ENCODE peak calls at places on chromosomes 7 and 10, in nine cellular contexts. One of them, this sample, is unnamed.

GRCh38 chr10:2019803-2020202 is 282.5 kb upstream of the ADARB2 start:
- DNase-seq in NT2/D1: no peak
- DNase-seq in neural crest cell: no peak
- DNase-seq in left ventricle myocardium inferior: no peak
- DNase-seq in AG09309: no peak
- DNase-seq in HEK293T: no peak
- DNase-seq in upper lobe of right lung: no peak
- DNase-seq in H7: no peak
- DNase-seq in endodermal cell: no peak
- DNase-seq in this sample: no peak

GRCh38 chr7:97179454-97180104 is 62.1 kb downstream of the SDHAF3 start:
- DNase-seq in NT2/D1: peak
- DNase-seq in neural crest cell: peak
- DNase-seq in left ventricle myocardium inferior: no peak
- DNase-seq in AG09309: peak
- DNase-seq in HEK293T: peak
- DNase-seq in upper lobe of right lung: no peak
- DNase-seq in H7: peak
- DNase-seq in endodermal cell: peak
- DNase-seq in this sample: peak

GRCh38 chr10:30840386-30841074 is 191.1 kb downstream of the ZNF438 start:
- DNase-seq in NT2/D1: no peak
- DNase-seq in neural crest cell: no peak
- DNase-seq in left ventricle myocardium inferior: no peak
- DNase-seq in AG09309: no peak
- DNase-seq in HEK293T: no peak
- DNase-seq in upper lobe of right lung: no peak
- DNase-seq in H7: peak
- DNase-seq in endodermal cell: no peak
- DNase-seq in this sample: no peak

GRCh38 chr10:88127266-88127665 is 263.8 kb downstream of the PTEN start:
- DNase-seq in NT2/D1: no peak
- DNase-seq in neural crest cell: no peak
- DNase-seq in left ventricle myocardium inferior: no peak
- DNase-seq in AG09309: no peak
- DNase-seq in HEK293T: no peak
- DNase-seq in upper lobe of right lung: no peak
- DNase-seq in H7: no peak
- DNase-seq in endodermal cell: no peak
- DNase-seq in this sample: no peak

GRCh38 chr10:110376021-110376773 is 71.5 kb upstream of the SMNDC1 start:
- DNase-seq in NT2/D1: no peak
- DNase-seq in neural crest cell: no peak
- DNase-seq in left ventricle myocardium inferior: peak
- DNase-seq in AG09309: no peak
- DNase-seq in HEK293T: no peak
- DNase-seq in upper lobe of right lung: peak
- DNase-seq in H7: no peak
- DNase-seq in endodermal cell: no peak
- DNase-seq in this sample: no peak

GRCh38 chr7:120089968-120090367 is 183.0 kb upstream of the KCND2 start:
- DNase-seq in NT2/D1: no peak
- DNase-seq in neural crest cell: no peak
- DNase-seq in left ventricle myocardium inferior: no peak
- DNase-seq in AG09309: no peak
- DNase-seq in HEK293T: peak
- DNase-seq in upper lobe of right lung: no peak
- DNase-seq in H7: no peak
- DNase-seq in endodermal cell: peak
- DNase-seq in this sample: peak

GRCh38 chr7:22865607-22865970 is 42.9 kb upstream of the TOMM7 start:
- DNase-seq in NT2/D1: no peak
- DNase-seq in neural crest cell: no peak
- DNase-seq in left ventricle myocardium inferior: no peak
- DNase-seq in AG09309: no peak
- DNase-seq in HEK293T: no peak
- DNase-seq in upper lobe of right lung: no peak
- DNase-seq in H7: no peak
- DNase-seq in endodermal cell: no peak
- DNase-seq in this sample: no peak

GRCh38 chr7:158317238-158318205 is 270.1 kb downstream of the PTPRN2 start:
- DNase-seq in NT2/D1: peak
- DNase-seq in neural crest cell: peak
- DNase-seq in left ventricle myocardium inferior: no peak
- DNase-seq in AG09309: no peak
- DNase-seq in HEK293T: no peak
- DNase-seq in upper lobe of right lung: no peak
- DNase-seq in H7: peak
- DNase-seq in endodermal cell: peak
- DNase-seq in this sample: no peak

GRCh38 chr7:107980671-107981190 is 22.2 kb downstream of the LAMB1 start:
- DNase-seq in NT2/D1: no peak
- DNase-seq in neural crest cell: no peak
- DNase-seq in left ventricle myocardium inferior: no peak
- DNase-seq in AG09309: no peak
- DNase-seq in HEK293T: no peak
- DNase-seq in upper lobe of right lung: no peak
- DNase-seq in H7: no peak
- DNase-seq in endodermal cell: no peak
- DNase-seq in this sample: peak

GRCh38 chr7:157580324-157580723 is 243.5 kb downstream of the DNAJB6 start:
- DNase-seq in NT2/D1: no peak
- DNase-seq in neural crest cell: no peak
- DNase-seq in left ventricle myocardium inferior: no peak
- DNase-seq in AG09309: no peak
- DNase-seq in HEK293T: no peak
- DNase-seq in upper lobe of right lung: peak
- DNase-seq in H7: no peak
- DNase-seq in endodermal cell: no peak
- DNase-seq in this sample: peak

GRCh38 chr7:139526578-139527544 is 3.4 kb downstream of the CLEC2L start:
- DNase-seq in NT2/D1: no peak
- DNase-seq in neural crest cell: no peak
- DNase-seq in left ventricle myocardium inferior: no peak
- DNase-seq in AG09309: peak
- DNase-seq in HEK293T: no peak
- DNase-seq in upper lobe of right lung: no peak
- DNase-seq in H7: no peak
- DNase-seq in endodermal cell: no peak
- DNase-seq in this sample: no peak

GRCh38 chr10:114517681-114518250 is 113.5 kb upstream of the AFAP1L2 start:
- DNase-seq in NT2/D1: no peak
- DNase-seq in neural crest cell: no peak
- DNase-seq in left ventricle myocardium inferior: no peak
- DNase-seq in AG09309: no peak
- DNase-seq in HEK293T: no peak
- DNase-seq in upper lobe of right lung: no peak
- DNase-seq in H7: no peak
- DNase-seq in endodermal cell: no peak
- DNase-seq in this sample: no peak

GRCh38 chr10:84783386-84783785 is 455.0 kb downstream of the CCSER2 start:
- DNase-seq in NT2/D1: peak
- DNase-seq in neural crest cell: peak
- DNase-seq in left ventricle myocardium inferior: no peak
- DNase-seq in AG09309: no peak
- DNase-seq in HEK293T: peak
- DNase-seq in upper lobe of right lung: no peak
- DNase-seq in H7: peak
- DNase-seq in endodermal cell: peak
- DNase-seq in this sample: no peak

GRCh38 chr7:46386428-46387399 is 465.6 kb upstream of the IGFBP3 start:
- DNase-seq in NT2/D1: no peak
- DNase-seq in neural crest cell: no peak
- DNase-seq in left ventricle myocardium inferior: no peak
- DNase-seq in AG09309: no peak
- DNase-seq in HEK293T: no peak
- DNase-seq in upper lobe of right lung: no peak
- DNase-seq in H7: no peak
- DNase-seq in endodermal cell: no peak
- DNase-seq in this sample: no peak

GRCh38 chr7:1560620-1561031 is 4.6 kb upstream of the TMEM184A start:
- DNase-seq in NT2/D1: no peak
- DNase-seq in neural crest cell: no peak
- DNase-seq in left ventricle myocardium inferior: no peak
- DNase-seq in AG09309: no peak
- DNase-seq in HEK293T: no peak
- DNase-seq in upper lobe of right lung: no peak
- DNase-seq in H7: peak
- DNase-seq in endodermal cell: no peak
- DNase-seq in this sample: no peak

GRCh38 chr7:128022631-128023532 is 8.4 kb downstream of the LRRC4 start:
- DNase-seq in NT2/D1: no peak
- DNase-seq in neural crest cell: no peak
- DNase-seq in left ventricle myocardium inferior: no peak
- DNase-seq in AG09309: peak
- DNase-seq in HEK293T: no peak
- DNase-seq in upper lobe of right lung: no peak
- DNase-seq in H7: no peak
- DNase-seq in endodermal cell: no peak
- DNase-seq in this sample: no peak

GRCh38 chr10:118405933-118406332 is 63.8 kb upstream of the FAM204A start:
- DNase-seq in NT2/D1: no peak
- DNase-seq in neural crest cell: no peak
- DNase-seq in left ventricle myocardium inferior: no peak
- DNase-seq in AG09309: no peak
- DNase-seq in HEK293T: no peak
- DNase-seq in upper lobe of right lung: no peak
- DNase-seq in H7: no peak
- DNase-seq in endodermal cell: no peak
- DNase-seq in this sample: no peak

GRCh38 chr10:79463578-79464496 is 18.4 kb upstream of the ZCCHC24 start:
- DNase-seq in NT2/D1: no peak
- DNase-seq in neural crest cell: no peak
- DNase-seq in left ventricle myocardium inferior: no peak
- DNase-seq in AG09309: no peak
- DNase-seq in HEK293T: no peak
- DNase-seq in upper lobe of right lung: no peak
- DNase-seq in H7: no peak
- DNase-seq in endodermal cell: no peak
- DNase-seq in this sample: no peak

GRCh38 chr7:140876519-140877248 is 48.0 kb downstream of the BRAF start:
- DNase-seq in NT2/D1: no peak
- DNase-seq in neural crest cell: no peak
- DNase-seq in left ventricle myocardium inferior: no peak
- DNase-seq in AG09309: peak
- DNase-seq in HEK293T: no peak
- DNase-seq in upper lobe of right lung: no peak
- DNase-seq in H7: no peak
- DNase-seq in endodermal cell: no peak
- DNase-seq in this sample: peak

GRCh38 chr7:150860978-150861295 is 8.6 kb downstream of the AOC1 start:
- DNase-seq in NT2/D1: no peak
- DNase-seq in neural crest cell: no peak
- DNase-seq in left ventricle myocardium inferior: no peak
- DNase-seq in AG09309: no peak
- DNase-seq in HEK293T: no peak
- DNase-seq in upper lobe of right lung: no peak
- DNase-seq in H7: peak
- DNase-seq in endodermal cell: peak
- DNase-seq in this sample: no peak

GRCh38 chr7:19112290-19113000 is 5.0 kb downstream of the TWIST1 start:
- DNase-seq in NT2/D1: no peak
- DNase-seq in neural crest cell: no peak
- DNase-seq in left ventricle myocardium inferior: no peak
- DNase-seq in AG09309: no peak
- DNase-seq in HEK293T: no peak
- DNase-seq in upper lobe of right lung: no peak
- DNase-seq in H7: peak
- DNase-seq in endodermal cell: peak
- DNase-seq in this sample: no peak

GRCh38 chr7:82729172-82730030 is 285.8 kb upstream of the CACNA2D1 start:
- DNase-seq in NT2/D1: peak
- DNase-seq in neural crest cell: peak
- DNase-seq in left ventricle myocardium inferior: no peak
- DNase-seq in AG09309: no peak
- DNase-seq in HEK293T: peak
- DNase-seq in upper lobe of right lung: no peak
- DNase-seq in H7: peak
- DNase-seq in endodermal cell: peak
- DNase-seq in this sample: peak

GRCh38 chr10:111037868-111038267 is 39.0 kb upstream of the ADRA2A start:
- DNase-seq in NT2/D1: no peak
- DNase-seq in neural crest cell: no peak
- DNase-seq in left ventricle myocardium inferior: no peak
- DNase-seq in AG09309: no peak
- DNase-seq in HEK293T: peak
- DNase-seq in upper lobe of right lung: no peak
- DNase-seq in H7: peak
- DNase-seq in endodermal cell: no peak
- DNase-seq in this sample: no peak

GRCh38 chr10:76397210-76397881 is 965.9 kb downstream of the LRMDA start:
- DNase-seq in NT2/D1: no peak
- DNase-seq in neural crest cell: no peak
- DNase-seq in left ventricle myocardium inferior: peak
- DNase-seq in AG09309: no peak
- DNase-seq in HEK293T: no peak
- DNase-seq in upper lobe of right lung: no peak
- DNase-seq in H7: no peak
- DNase-seq in endodermal cell: no peak
- DNase-seq in this sample: no peak

GRCh38 chr7:129643545-129644170 is 32.1 kb downstream of the NRF1 start:
- DNase-seq in NT2/D1: no peak
- DNase-seq in neural crest cell: no peak
- DNase-seq in left ventricle myocardium inferior: no peak
- DNase-seq in AG09309: no peak
- DNase-seq in HEK293T: no peak
- DNase-seq in upper lobe of right lung: no peak
- DNase-seq in H7: no peak
- DNase-seq in endodermal cell: no peak
- DNase-seq in this sample: peak

GRCh38 chr10:71532878-71533277 is 136.2 kb downstream of the CDH23 start:
- DNase-seq in NT2/D1: no peak
- DNase-seq in neural crest cell: no peak
- DNase-seq in left ventricle myocardium inferior: peak
- DNase-seq in AG09309: no peak
- DNase-seq in HEK293T: no peak
- DNase-seq in upper lobe of right lung: no peak
- DNase-seq in H7: no peak
- DNase-seq in endodermal cell: no peak
- DNase-seq in this sample: no peak

GRCh38 chr7:113774182-113774807 is 144.5 kb downstream of the PPP1R3A start:
- DNase-seq in NT2/D1: no peak
- DNase-seq in neural crest cell: no peak
- DNase-seq in left ventricle myocardium inferior: no peak
- DNase-seq in AG09309: peak
- DNase-seq in HEK293T: peak
- DNase-seq in upper lobe of right lung: no peak
- DNase-seq in H7: peak
- DNase-seq in endodermal cell: no peak
- DNase-seq in this sample: peak

GRCh38 chr10:126422561-126422960 is 34.3 kb upstream of the ADAM12 start:
- DNase-seq in NT2/D1: no peak
- DNase-seq in neural crest cell: no peak
- DNase-seq in left ventricle myocardium inferior: no peak
- DNase-seq in AG09309: no peak
- DNase-seq in HEK293T: no peak
- DNase-seq in upper lobe of right lung: no peak
- DNase-seq in H7: no peak
- DNase-seq in endodermal cell: no peak
- DNase-seq in this sample: no peak

GRCh38 chr10:15182541-15183207 is 14.2 kb upstream of the NMT2 start:
- DNase-seq in NT2/D1: no peak
- DNase-seq in neural crest cell: no peak
- DNase-seq in left ventricle myocardium inferior: no peak
- DNase-seq in AG09309: peak
- DNase-seq in HEK293T: no peak
- DNase-seq in upper lobe of right lung: no peak
- DNase-seq in H7: no peak
- DNase-seq in endodermal cell: no peak
- DNase-seq in this sample: no peak

GRCh38 chr7:105691029-105691691 is 109.9 kb upstream of the EFCAB10 start:
- DNase-seq in NT2/D1: no peak
- DNase-seq in neural crest cell: no peak
- DNase-seq in left ventricle myocardium inferior: no peak
- DNase-seq in AG09309: no peak
- DNase-seq in HEK293T: no peak
- DNase-seq in upper lobe of right lung: no peak
- DNase-seq in H7: no peak
- DNase-seq in endodermal cell: peak
- DNase-seq in this sample: peak

GRCh38 chr10:113534428-113534827 is 18.4 kb upstream of the HABP2 start:
- DNase-seq in NT2/D1: no peak
- DNase-seq in neural crest cell: no peak
- DNase-seq in left ventricle myocardium inferior: no peak
- DNase-seq in AG09309: no peak
- DNase-seq in HEK293T: no peak
- DNase-seq in upper lobe of right lung: no peak
- DNase-seq in H7: no peak
- DNase-seq in endodermal cell: peak
- DNase-seq in this sample: no peak